ENCODE peak calls at places on chromosomes 3 and 15, in five cellular contexts. One of them, this sample, is unnamed.

GRCh38 chr3:192128922-192129321 is 598.4 kb downstream of the FGF12 start:
- DNase-seq in mesothelial cell of epicardium: no peak
- DNase-seq in brain microvascular endothelial cell: no peak
- DNase-seq in AG04450: no peak
- DNase-seq in colonic mucosa: no peak
- DNase-seq in this sample: no peak

GRCh38 chr3:16838561-16838960 is 46.2 kb upstream of the PLCL2 start:
- DNase-seq in mesothelial cell of epicardium: no peak
- DNase-seq in AG04450: no peak
- DNase-seq in colonic mucosa: peak; percentile 40
- DNase-seq in brain microvascular endothelial cell: no peak
- DNase-seq in this sample: no peak

GRCh38 chr15:34043813-34044212 is 4.8 kb upstream of the AVEN start:
- DNase-seq in AG04450: no peak
- DNase-seq in brain microvascular endothelial cell: no peak
- DNase-seq in colonic mucosa: no peak
- DNase-seq in mesothelial cell of epicardium: no peak
- DNase-seq in this sample: no peak

GRCh38 chr15:55917881-55918296 is 75.5 kb downstream of the NEDD4 start:
- DNase-seq in brain microvascular endothelial cell: peak; percentile 85
- DNase-seq in colonic mucosa: peak; percentile 41
- DNase-seq in mesothelial cell of epicardium: no peak
- DNase-seq in AG04450: peak; percentile 89
- DNase-seq in this sample: no peak

GRCh38 chr15:59976480-59976879 is 27.6 kb upstream of the FOXB1 start:
- DNase-seq in AG04450: no peak
- DNase-seq in colonic mucosa: no peak
- DNase-seq in mesothelial cell of epicardium: no peak
- DNase-seq in brain microvascular endothelial cell: no peak
- DNase-seq in this sample: no peak

GRCh38 chr3:69012111-69012835 is 1.2 kb downstream of the EOGT start:
- DNase-seq in mesothelial cell of epicardium: no peak
- DNase-seq in colonic mucosa: peak; percentile 22
- DNase-seq in AG04450: no peak
- DNase-seq in brain microvascular endothelial cell: peak; percentile 14
- DNase-seq in this sample: no peak

GRCh38 chr15:99961011-99961441 is 227.8 kb upstream of the LYSMD4 start:
- DNase-seq in AG04450: no peak
- DNase-seq in mesothelial cell of epicardium: peak; percentile 33
- DNase-seq in brain microvascular endothelial cell: peak; percentile 41
- DNase-seq in colonic mucosa: peak; percentile 19
- DNase-seq in this sample: no peak

GRCh38 chr15:84749111-84749991 is 959 bp downstream of the ZNF592 start:
- DNase-seq in mesothelial cell of epicardium: peak; percentile 38
- DNase-seq in AG04450: no peak
- DNase-seq in colonic mucosa: peak; percentile 47
- DNase-seq in brain microvascular endothelial cell: peak; percentile 18
- DNase-seq in this sample: no peak

GRCh38 chr3:176469694-176470205 is 727.5 kb downstream of the TBL1XR1 start:
- DNase-seq in AG04450: no peak
- DNase-seq in mesothelial cell of epicardium: no peak
- DNase-seq in colonic mucosa: no peak
- DNase-seq in brain microvascular endothelial cell: peak; percentile 0
- DNase-seq in this sample: no peak

GRCh38 chr3:123808812-123809211 is 75.3 kb downstream of the MYLK start:
- DNase-seq in AG04450: no peak
- DNase-seq in brain microvascular endothelial cell: no peak
- DNase-seq in colonic mucosa: peak; percentile 16
- DNase-seq in mesothelial cell of epicardium: no peak
- DNase-seq in this sample: no peak

GRCh38 chr3:53258600-53259426 is 3.0 kb upstream of the TKT start:
- DNase-seq in colonic mucosa: no peak
- DNase-seq in AG04450: no peak
- DNase-seq in brain microvascular endothelial cell: no peak
- DNase-seq in mesothelial cell of epicardium: no peak
- DNase-seq in this sample: no peak

GRCh38 chr3:107958151-107958550 is 132.7 kb downstream of the CD47 start:
- DNase-seq in mesothelial cell of epicardium: no peak
- DNase-seq in colonic mucosa: no peak
- DNase-seq in brain microvascular endothelial cell: no peak
- DNase-seq in AG04450: no peak
- DNase-seq in this sample: no peak

GRCh38 chr3:194343561-194343893 is 7.6 kb downstream of the CPN2 start:
- DNase-seq in colonic mucosa: no peak
- DNase-seq in AG04450: no peak
- DNase-seq in mesothelial cell of epicardium: no peak
- DNase-seq in brain microvascular endothelial cell: no peak
- DNase-seq in this sample: no peak

GRCh38 chr3:40097507-40098117 is 211.9 kb upstream of the EIF1B start:
- DNase-seq in mesothelial cell of epicardium: no peak
- DNase-seq in brain microvascular endothelial cell: no peak
- DNase-seq in AG04450: no peak
- DNase-seq in colonic mucosa: no peak
- DNase-seq in this sample: no peak

GRCh38 chr3:122714269-122714668 is 33.6 kb downstream of the PARP14 start:
- DNase-seq in colonic mucosa: no peak
- DNase-seq in mesothelial cell of epicardium: no peak
- DNase-seq in brain microvascular endothelial cell: no peak
- DNase-seq in AG04450: no peak
- DNase-seq in this sample: no peak

GRCh38 chr3:191345334-191345733 is 15.0 kb upstream of the UTS2B start:
- DNase-seq in mesothelial cell of epicardium: no peak
- DNase-seq in colonic mucosa: no peak
- DNase-seq in brain microvascular endothelial cell: no peak
- DNase-seq in AG04450: no peak
- DNase-seq in this sample: no peak

GRCh38 chr3:138941259-138941885 is 5.6 kb downstream of the FOXL2 start:
- DNase-seq in AG04450: peak; percentile 11
- DNase-seq in mesothelial cell of epicardium: peak; percentile 69
- DNase-seq in brain microvascular endothelial cell: no peak
- DNase-seq in colonic mucosa: peak; percentile 66
- DNase-seq in this sample: no peak

GRCh38 chr15:57060799-57061198 is 142.4 kb downstream of the TCF12 start:
- DNase-seq in AG04450: peak; percentile 39
- DNase-seq in colonic mucosa: no peak
- DNase-seq in brain microvascular endothelial cell: peak; percentile 88
- DNase-seq in mesothelial cell of epicardium: no peak
- DNase-seq in this sample: no peak

GRCh38 chr3:23590424-23590823 is 215.3 kb upstream of the UBE2E1 start:
- DNase-seq in AG04450: no peak
- DNase-seq in brain microvascular endothelial cell: no peak
- DNase-seq in mesothelial cell of epicardium: no peak
- DNase-seq in colonic mucosa: no peak
- DNase-seq in this sample: no peak

GRCh38 chr3:174651951-174652350 is 207.2 kb upstream of the NAALADL2 start:
- DNase-seq in AG04450: no peak
- DNase-seq in colonic mucosa: no peak
- DNase-seq in brain microvascular endothelial cell: no peak
- DNase-seq in mesothelial cell of epicardium: no peak
- DNase-seq in this sample: no peak

GRCh38 chr15:84631706-84632272 is 22.3 kb downstream of the WDR73 start:
- DNase-seq in AG04450: no peak
- DNase-seq in brain microvascular endothelial cell: no peak
- DNase-seq in colonic mucosa: no peak
- DNase-seq in mesothelial cell of epicardium: no peak
- DNase-seq in this sample: no peak

GRCh38 chr15:74866090-74866489 is 7.1 kb downstream of the SCAMP2 start:
- DNase-seq in AG04450: peak; percentile 48
- DNase-seq in brain microvascular endothelial cell: peak; percentile 58
- DNase-seq in mesothelial cell of epicardium: no peak
- DNase-seq in colonic mucosa: no peak
- DNase-seq in this sample: no peak

GRCh38 chr3:45964139-45964538 is 20.9 kb downstream of the CXCR6 start:
- DNase-seq in brain microvascular endothelial cell: no peak
- DNase-seq in colonic mucosa: no peak
- DNase-seq in mesothelial cell of epicardium: no peak
- DNase-seq in AG04450: no peak
- DNase-seq in this sample: no peak

GRCh38 chr15:88258021-88258641 is 1.6 kb upstream of the NTRK3 start:
- DNase-seq in mesothelial cell of epicardium: no peak
- DNase-seq in brain microvascular endothelial cell: no peak
- DNase-seq in AG04450: no peak
- DNase-seq in colonic mucosa: no peak
- DNase-seq in this sample: no peak

GRCh38 chr3:48502728-48503168 is 1.2 kb downstream of the SHISA5 start:
- DNase-seq in colonic mucosa: no peak
- DNase-seq in mesothelial cell of epicardium: no peak
- DNase-seq in brain microvascular endothelial cell: no peak
- DNase-seq in AG04450: no peak
- DNase-seq in this sample: no peak

GRCh38 chr15:45253330-45253729 is 1.3 kb downstream of the SLC28A2 start:
- DNase-seq in colonic mucosa: peak; percentile 53
- DNase-seq in brain microvascular endothelial cell: no peak
- DNase-seq in mesothelial cell of epicardium: no peak
- DNase-seq in AG04450: no peak
- DNase-seq in this sample: no peak

GRCh38 chr3:172065534-172065933 is 26.2 kb downstream of the FNDC3B start:
- DNase-seq in brain microvascular endothelial cell: peak; percentile 45
- DNase-seq in colonic mucosa: peak; percentile 53
- DNase-seq in mesothelial cell of epicardium: no peak
- DNase-seq in AG04450: peak; percentile 69
- DNase-seq in this sample: no peak

GRCh38 chr15:85759391-85759790 is 35.3 kb downstream of the KLHL25 start:
- DNase-seq in AG04450: no peak
- DNase-seq in brain microvascular endothelial cell: no peak
- DNase-seq in colonic mucosa: no peak
- DNase-seq in mesothelial cell of epicardium: no peak
- DNase-seq in this sample: no peak

GRCh38 chr3:174035317-174035886 is 637.9 kb downstream of the NLGN1 start:
- DNase-seq in mesothelial cell of epicardium: no peak
- DNase-seq in brain microvascular endothelial cell: no peak
- DNase-seq in AG04450: no peak
- DNase-seq in colonic mucosa: no peak
- DNase-seq in this sample: no peak

GRCh38 chr15:84824260-84824690 is 7.1 kb downstream of the ALPK3 start:
- DNase-seq in colonic mucosa: peak; percentile 49
- DNase-seq in brain microvascular endothelial cell: no peak
- DNase-seq in AG04450: no peak
- DNase-seq in mesothelial cell of epicardium: no peak
- DNase-seq in this sample: no peak

GRCh38 chr3:44058022-44058867 is 183.4 kb upstream of the TOPAZ1 start:
- DNase-seq in brain microvascular endothelial cell: peak; percentile 55
- DNase-seq in mesothelial cell of epicardium: no peak
- DNase-seq in AG04450: no peak
- DNase-seq in colonic mucosa: no peak
- DNase-seq in this sample: no peak

GRCh38 chr3:120348065-120348980 is 831 bp downstream of the LRRC58 start:
- DNase-seq in mesothelial cell of epicardium: peak; percentile 71
- DNase-seq in colonic mucosa: peak; percentile 59
- DNase-seq in AG04450: no peak
- DNase-seq in brain microvascular endothelial cell: no peak
- DNase-seq in this sample: peak; percentile 22

GRCh38 chr3:190070623-190071347 is 49.9 kb downstream of the P3H2 start:
- DNase-seq in brain microvascular endothelial cell: no peak
- DNase-seq in AG04450: no peak
- DNase-seq in colonic mucosa: no peak
- DNase-seq in mesothelial cell of epicardium: no peak
- DNase-seq in this sample: no peak

GRCh38 chr15:73362900-73363299 is 5.9 kb downstream of the HCN4 start:
- DNase-seq in AG04450: no peak
- DNase-seq in colonic mucosa: no peak
- DNase-seq in mesothelial cell of epicardium: peak; percentile 50
- DNase-seq in brain microvascular endothelial cell: no peak
- DNase-seq in this sample: no peak

GRCh38 chr3:137202941-137203340 is 245.2 kb downstream of the IL20RB start:
- DNase-seq in brain microvascular endothelial cell: no peak
- DNase-seq in AG04450: no peak
- DNase-seq in colonic mucosa: no peak
- DNase-seq in mesothelial cell of epicardium: no peak
- DNase-seq in this sample: no peak

GRCh38 chr3:193940526-193940925 is 195.4 kb upstream of the HES1 start:
- DNase-seq in brain microvascular endothelial cell: no peak
- DNase-seq in colonic mucosa: no peak
- DNase-seq in mesothelial cell of epicardium: no peak
- DNase-seq in AG04450: no peak
- DNase-seq in this sample: no peak

GRCh38 chr3:129016366-129016724 is 15.2 kb downstream of the EFCC1 start:
- DNase-seq in mesothelial cell of epicardium: no peak
- DNase-seq in brain microvascular endothelial cell: no peak
- DNase-seq in colonic mucosa: peak; percentile 89
- DNase-seq in AG04450: no peak
- DNase-seq in this sample: no peak

GRCh38 chr15:61155741-61156700 is 73.1 kb downstream of the RORA start:
- DNase-seq in mesothelial cell of epicardium: no peak
- DNase-seq in colonic mucosa: no peak
- DNase-seq in brain microvascular endothelial cell: peak; percentile 57
- DNase-seq in AG04450: no peak
- DNase-seq in this sample: no peak
- TF ChIP-seq CTCF in mesothelial cell of epicardium: no peak
- TF ChIP-seq CTCF in colonic mucosa: no peak
- TF ChIP-seq CTCF in brain microvascular endothelial cell: peak; percentile 24
- TF ChIP-seq CTCF in AG04450: peak; percentile 4
- TF ChIP-seq CTCF in this sample: no peak

DNA sequence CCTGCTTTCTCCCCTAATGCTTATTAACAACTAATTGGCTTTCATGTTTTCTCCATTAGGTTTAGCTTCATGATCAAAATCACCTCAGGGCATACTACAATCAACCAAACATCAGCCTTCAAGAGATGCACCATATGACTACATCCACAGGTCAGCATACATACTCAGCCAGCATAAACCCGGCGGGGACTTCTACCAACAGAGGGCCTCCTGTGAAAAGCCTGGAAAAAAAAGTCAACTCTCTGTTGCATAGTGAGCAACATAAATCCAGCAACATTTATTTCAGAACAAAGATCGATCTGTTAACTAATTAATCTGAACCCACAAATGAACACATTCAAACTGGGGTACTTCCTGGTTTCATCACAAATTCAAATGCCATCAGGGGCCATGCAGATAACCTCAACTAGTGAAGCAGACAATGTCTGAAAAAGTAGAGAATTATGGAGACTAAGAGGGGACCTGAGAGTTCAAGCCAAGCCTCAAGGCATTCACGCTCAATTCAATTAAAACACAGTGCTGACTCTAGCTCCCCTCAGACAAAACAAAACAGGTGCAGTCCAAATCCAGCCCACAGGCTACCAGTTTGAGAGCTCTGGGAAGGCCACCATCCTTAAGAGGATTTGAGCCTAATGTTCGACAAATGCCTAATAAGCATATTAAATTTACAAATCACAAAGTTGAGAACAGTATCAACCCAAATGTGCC is 124.5 kb downstream of the MAGI1 start:
- DNase-seq in mesothelial cell of epicardium: no peak
- DNase-seq in AG04450: no peak
- DNase-seq in brain microvascular endothelial cell: no peak
- DNase-seq in colonic mucosa: no peak
- DNase-seq in this sample: no peak
- TF ChIP-seq CTCF in mesothelial cell of epicardium: no peak
- TF ChIP-seq CTCF in AG04450: peak; percentile 40
- TF ChIP-seq CTCF in brain microvascular endothelial cell: peak; percentile 61
- TF ChIP-seq CTCF in colonic mucosa: no peak
- TF ChIP-seq CTCF in this sample: peak; percentile 4

GRCh38 chr15:66156310-66156975 is 97.1 kb downstream of the MEGF11 start:
- DNase-seq in mesothelial cell of epicardium: no peak
- DNase-seq in AG04450: no peak
- DNase-seq in brain microvascular endothelial cell: no peak
- DNase-seq in colonic mucosa: no peak
- DNase-seq in this sample: no peak
- TF ChIP-seq CTCF in mesothelial cell of epicardium: no peak
- TF ChIP-seq CTCF in AG04450: no peak
- TF ChIP-seq CTCF in brain microvascular endothelial cell: no peak
- TF ChIP-seq CTCF in colonic mucosa: no peak
- TF ChIP-seq CTCF in this sample: no peak

GRCh38 chr3:160685144-160685766 is 8.3 kb downstream of the ARL14 start:
- DNase-seq in colonic mucosa: no peak
- DNase-seq in AG04450: no peak
- DNase-seq in mesothelial cell of epicardium: no peak
- DNase-seq in brain microvascular endothelial cell: no peak
- DNase-seq in this sample: no peak
- TF ChIP-seq CTCF in colonic mucosa: peak; percentile 36
- TF ChIP-seq CTCF in AG04450: peak; percentile 57
- TF ChIP-seq CTCF in mesothelial cell of epicardium: peak; percentile 67
- TF ChIP-seq CTCF in brain microvascular endothelial cell: peak; percentile 34
- TF ChIP-seq CTCF in this sample: no peak